ENCODE peak calls at places on chromosomes 16 and 17, in six cellular contexts. H is GM12878, X is HepG2, K is H1, F is GM12892, Q is K562. C is an unnamed sample.

GRCh38 chr16:67388591-67388990 is 4.7 kb downstream of the TPPP3 start:
- DNase-seq in K (no peak), H (no peak), X (no peak), F (no peak), Q (no peak), C (no peak)

GRCh38 chr17:30225919-30226553 is 9.5 kb downstream of the SLC6A4 start:
- DNase-seq in X (peak), F (no peak), H (no peak), K (no peak), Q (no peak), C (no peak)

GRCh38 chr16:2752850-2753522 is 548 bp downstream of the SRRM2 start:
- DNase-seq in Q (peak), K (no peak), H (no peak), X (peak), F (peak), C (peak)

GRCh38 chr16:30028438-30029093 is 2.5 kb downstream of the TLCD3B start:
- DNase-seq in H (no peak), F (no peak), Q (peak), X (no peak), K (peak), C (no peak)

GRCh38 chr17:45413498-45413923 is 19.2 kb downstream of the ARHGAP27 start:
- DNase-seq in Q (no peak), H (no peak), K (no peak), F (no peak), X (peak), C (no peak)

GRCh38 chr17:7294614-7295153 is at the start of gene YBX2:
- DNase-seq in H (no peak), F (peak), Q (no peak), X (no peak), K (peak), C (peak)

GRCh38 chr17:871731-872517 is 89.8 kb downstream of the MRM3 start:
- DNase-seq in X (no peak), K (no peak), Q (no peak), H (no peak), F (no peak), C (no peak)

GRCh38 chr16:66188786-66189725 is 177.4 kb upstream of the CDH5 start:
- DNase-seq in X (no peak), Q (no peak), K (peak), H (no peak), F (no peak), C (no peak)

GRCh38 chr16:84153660-84154214 is 8.6 kb downstream of the DNAAF1 start:
- DNase-seq in Q (no peak), X (no peak), H (no peak), K (no peak), F (no peak), C (no peak)

GRCh38 chr17:58336456-58337094 is 8.0 kb upstream of the TSPOAP1 start:
- DNase-seq in F (peak), K (no peak), X (no peak), H (no peak), Q (peak), C (no peak)

GRCh38 chr16:64475627-64476351 is 646.1 kb downstream of the CDH11 start:
- DNase-seq in Q (no peak), F (no peak), X (no peak), H (no peak), K (no peak), C (no peak)

GRCh38 chr16:57564571-57565270 is 22.3 kb downstream of the ADGRG5 start:
- DNase-seq in F (no peak), Q (no peak), H (no peak), X (no peak), K (no peak), C (no peak)

GRCh38 chr16:13463619-13464018 is 456.3 kb upstream of the ERCC4 start:
- DNase-seq in X (no peak), K (no peak), Q (no peak), F (no peak), H (no peak), C (no peak)

GRCh38 chr17:41967141-41967920 is 736 bp downstream of the CNP start:
- DNase-seq in X (peak), K (peak), H (no peak), F (peak), Q (peak), C (no peak)

GRCh38 chr17:28548417-28549130 is 3.9 kb downstream of the UNC119 start:
- DNase-seq in H (no peak), X (no peak), Q (no peak), F (no peak), K (no peak), C (no peak)

GRCh38 chr16:85259831-85260165 is 147.5 kb upstream of the CIBAR2 start:
- DNase-seq in F (no peak), X (no peak), Q (no peak), K (no peak), H (no peak), C (no peak)

GRCh38 chr17:74216505-74216904 is 3.1 kb downstream of the TTYH2 start:
- DNase-seq in F (no peak), H (no peak), K (no peak), Q (no peak), X (no peak), C (no peak)

GRCh38 chr17:732788-733720 is 658 bp downstream of the TLCD3A start:
- DNase-seq in Q (peak), H (no peak), X (no peak), K (peak), F (peak), C (no peak)

GRCh38 chr17:75873587-75874322 is 4.6 kb downstream of the TRIM47 start:
- DNase-seq in X (no peak), K (no peak), H (no peak), Q (no peak), F (no peak), C (no peak)

GRCh38 chr16:11602321-11602720 is 15.6 kb upstream of the LITAF start:
- DNase-seq in H (no peak), K (no peak), X (no peak), F (no peak), Q (no peak), C (no peak)

GRCh38 chr16:48462146-48462740 is 77.0 kb upstream of the SIAH1 start:
- DNase-seq in F (no peak), X (no peak), K (no peak), Q (no peak), H (no peak), C (no peak)

GRCh38 chr16:30434852-30435251 is 5.0 kb upstream of the DCTPP1 start:
- DNase-seq in H (no peak), F (no peak), K (no peak), Q (no peak), X (no peak), C (no peak)

GRCh38 chr16:69423189-69423588 is 1.2 kb upstream of the CYB5B start:
- DNase-seq in X (no peak), F (no peak), K (no peak), H (no peak), Q (no peak), C (no peak)

GRCh38 chr17:21678451-21679081 is 13.8 kb upstream of the KCNJ18 start:
- DNase-seq in X (no peak), H (no peak), K (no peak), F (no peak), Q (peak), C (no peak)
- TF ChIP-seq TAF1 in X (no peak), H (no peak), K (no peak), F (no peak), Q (no peak), C (no peak)

GRCh38 chr17:63399316-63399715 is 46.8 kb downstream of the CYB561 start:
- DNase-seq in H (no peak), F (no peak), Q (no peak), K (no peak), X (no peak), C (no peak)
- TF ChIP-seq POLR2A in H (no peak), F (no peak), Q (no peak), K (no peak), X (no peak), C (no peak)

GRCh38 chr17:79132271-79133064 is 57.8 kb downstream of the ENGASE start:
- DNase-seq in X (no peak), H (no peak), Q (no peak), F (no peak), K (no peak), C (no peak)
- TF ChIP-seq TAF1 in X (no peak), H (no peak), Q (no peak), F (no peak), K (no peak), C (no peak)

GRCh38 chr17:81714412-81715106 is 2.5 kb downstream of the SLC25A10 start:
- DNase-seq in Q (no peak), H (no peak), X (no peak), K (no peak), F (no peak), C (no peak)
- TF ChIP-seq POLR2A in Q (no peak), H (peak), X (no peak), K (no peak), F (no peak), C (no peak)

GRCh38 chr16:72673118-72673517 is 374.8 kb downstream of the ZFHX3 start:
- DNase-seq in K (no peak), X (no peak), F (no peak), Q (no peak), H (no peak), C (no peak)
- TF ChIP-seq TAF1 in K (no peak), X (no peak), F (no peak), Q (no peak), H (no peak), C (no peak)

DNA sequence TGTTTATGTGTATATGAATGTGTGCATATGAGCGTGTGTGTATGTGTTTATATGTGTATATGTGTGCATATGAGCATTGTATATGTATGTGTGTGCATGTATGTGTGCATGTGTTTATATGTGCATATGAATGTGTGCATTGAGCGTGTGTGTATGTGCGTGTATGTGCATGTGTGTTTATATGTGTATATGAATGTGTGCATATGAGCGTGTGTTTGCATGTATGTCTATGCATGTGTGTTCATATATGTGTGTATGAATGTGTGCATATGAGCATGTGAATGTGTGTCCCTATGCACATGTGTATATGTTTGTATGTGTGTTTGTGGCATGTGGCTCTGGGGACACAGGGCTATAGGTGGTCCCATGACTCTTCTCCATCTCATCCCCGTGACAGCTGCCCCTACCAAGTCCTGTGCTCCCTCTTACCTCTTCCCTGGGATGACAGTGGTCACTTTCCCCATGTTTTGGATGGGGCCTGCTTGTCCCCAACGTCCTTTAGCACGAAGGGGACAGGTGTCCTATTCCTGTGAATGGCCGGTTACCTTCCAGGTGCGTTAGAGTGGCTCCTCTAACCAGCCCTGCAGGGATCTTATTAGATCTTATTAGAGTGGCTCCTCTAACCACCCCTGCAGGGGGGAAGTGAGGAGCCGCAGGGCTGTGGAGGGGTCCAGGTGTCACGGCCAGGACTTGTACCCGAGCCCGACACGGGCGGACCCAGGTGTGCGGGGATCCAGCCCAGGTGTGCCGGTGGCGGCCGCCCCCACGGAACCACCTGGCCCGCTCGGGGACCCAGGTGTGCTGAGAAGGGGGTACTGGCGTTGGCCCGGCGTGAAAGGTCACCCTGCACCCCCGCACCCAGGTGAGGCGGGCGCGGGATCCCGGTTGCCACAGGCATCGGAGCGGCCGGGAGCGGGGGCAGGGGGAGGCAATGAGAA is 105.6 kb downstream of the SEC14L1 start:
- DNase-seq in H (no peak), X (no peak), K (no peak), F (no peak), Q (no peak), C (no peak)
- TF ChIP-seq POLR2A in H (no peak), X (no peak), K (no peak), F (no peak), Q (no peak), C (no peak)

DNA sequence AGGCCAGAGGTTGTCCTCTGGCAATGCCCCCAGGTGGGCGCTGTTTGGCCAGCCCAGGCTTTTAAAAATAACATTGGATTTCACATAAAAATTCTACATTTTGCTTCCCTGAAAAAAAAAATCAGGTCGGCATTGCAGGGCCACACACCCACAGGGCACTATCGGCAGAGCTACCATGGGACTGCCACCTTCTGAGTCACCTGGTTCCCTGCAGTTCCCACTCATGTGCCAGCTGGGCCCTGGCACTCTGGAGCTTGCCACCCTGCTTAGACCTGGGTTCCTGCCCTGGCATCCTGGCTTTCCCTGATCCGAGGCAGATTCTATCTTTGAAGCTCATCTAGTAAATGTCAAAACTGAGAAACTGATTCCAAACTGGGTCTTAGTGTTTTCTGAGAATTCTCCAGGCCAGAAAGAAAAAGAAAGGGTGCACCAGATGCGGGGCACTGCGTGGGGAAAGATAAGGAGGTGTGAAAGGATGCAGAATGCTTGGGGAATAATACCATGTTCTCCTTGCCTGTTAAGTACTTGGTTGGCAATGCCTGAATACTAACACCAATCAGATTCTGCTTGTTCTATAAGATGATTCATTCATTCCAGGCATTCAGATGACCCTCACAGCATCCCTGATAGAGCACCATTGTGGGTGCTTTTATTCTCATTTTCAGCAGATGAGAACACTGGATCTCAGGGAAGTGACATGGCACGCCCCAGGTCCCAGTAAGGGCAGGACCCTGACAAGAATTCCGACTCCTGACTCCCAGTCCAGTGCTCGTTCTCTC is 51.8 kb downstream of the RAI1 start:
- DNase-seq in Q (no peak), F (no peak), H (no peak), X (no peak), K (no peak), C (no peak)
- TF ChIP-seq TAF1 in Q (no peak), F (no peak), H (no peak), X (no peak), K (no peak), C (no peak)

DNA sequence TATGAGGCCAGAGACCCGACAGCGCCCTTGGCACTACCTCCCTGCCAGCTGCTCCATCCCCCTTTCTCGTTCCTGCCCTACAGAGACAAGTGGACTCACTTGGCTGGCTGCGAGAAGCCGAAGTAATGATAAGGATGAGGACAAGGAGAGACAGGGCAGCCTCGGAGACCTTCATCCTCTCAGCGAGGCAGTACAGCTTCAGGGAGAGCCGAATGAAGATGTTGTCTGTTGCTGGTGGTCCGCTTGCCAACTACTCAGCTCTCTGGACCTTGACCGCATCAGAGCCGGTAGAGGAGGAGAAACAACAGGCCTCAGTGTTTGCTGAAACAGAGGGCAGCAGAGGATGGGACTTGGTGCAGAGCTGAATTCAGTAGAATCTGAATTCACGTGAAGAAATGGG is at the start of gene CCL16:
- DNase-seq in X (peak), F (no peak), Q (no peak), H (no peak), K (no peak), C (no peak)
- TF ChIP-seq POLR2A in X (peak), F (no peak), Q (no peak), H (no peak), K (no peak), C (no peak)

GRCh38 chr17:9446528-9446927 is 129.1 kb downstream of the STX8 start:
- DNase-seq in K (no peak), X (no peak), Q (no peak), H (no peak), F (no peak), C (no peak)
- TF ChIP-seq TAF1 in K (no peak), X (no peak), Q (no peak), H (no peak), F (no peak), C (no peak)

GRCh38 chr17:9241774-9242496 is 220.6 kb downstream of the NTN1 start:
- DNase-seq in Q (no peak), H (no peak), X (no peak), K (no peak), F (no peak), C (no peak)

GRCh38 chr17:9239821-9240658 is 218.7 kb downstream of the NTN1 start:
- DNase-seq in Q (peak), H (no peak), F (peak), K (peak), X (no peak), C (peak)

GRCh38 chr17:9239260-9239820 is 218.0 kb downstream of the NTN1 start:
- DNase-seq in Q (no peak), K (no peak), H (no peak), F (peak), X (no peak), C (no peak)

GRCh38 chr17:9241371-9241712 is 220.0 kb downstream of the NTN1 start:
- DNase-seq in F (no peak), H (no peak), K (no peak), X (no peak), Q (no peak), C (no peak)

DNA sequence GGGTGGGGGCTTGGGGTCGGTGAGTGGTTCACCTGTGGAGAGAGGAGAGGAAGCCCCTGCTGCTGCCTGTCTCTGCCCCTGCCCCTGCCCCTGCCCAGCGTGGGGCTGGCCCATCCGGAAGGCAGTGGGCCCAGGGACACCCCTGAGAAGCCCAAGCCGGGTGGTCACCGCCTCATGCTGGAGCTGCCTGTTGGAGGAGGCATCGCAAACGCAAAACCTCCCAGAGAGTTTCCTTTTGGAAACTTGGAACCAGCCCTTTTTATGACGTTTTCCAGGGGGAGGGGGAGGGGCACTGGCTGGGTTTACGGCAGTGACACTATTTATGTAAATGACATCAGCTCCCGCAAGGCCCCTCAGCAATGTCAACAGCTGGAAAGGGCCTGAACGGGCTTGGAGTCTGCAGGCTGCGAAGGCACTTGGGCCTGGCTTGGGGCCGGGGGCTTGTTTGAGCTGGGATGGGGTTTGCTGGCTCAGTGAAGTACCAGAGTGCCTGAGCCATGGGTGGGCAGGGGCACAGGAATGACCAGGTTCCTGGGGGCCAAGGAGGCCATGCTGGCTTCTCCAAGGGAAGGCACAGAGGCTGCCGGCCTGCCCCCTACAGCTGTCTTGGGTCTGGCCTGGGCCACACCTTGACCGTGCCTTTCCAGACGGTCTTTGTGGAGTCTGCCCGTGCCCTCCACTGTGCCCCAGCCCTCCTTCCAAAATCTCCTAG is 219.5 kb downstream of the NTN1 start:
- DNase-seq in Q (peak), H (no peak), F (no peak), X (peak), K (no peak), C (no peak)
- TF ChIP-seq POLR2A in Q (no peak), H (no peak), F (no peak), X (no peak), K (no peak), C (no peak)